ENCODE peak calls at places on chromosomes 12 and 14, in eight cellular contexts. K, I, M, W, V, T, X and U are unnamed samples.

GRCh38 chr12:113889076-113889475 is 77.0 kb downstream of the RBM19 start:
- DNase-seq in K (peak; percentile 32), I (no peak), M (no peak), W (no peak), V (no peak), T (no peak), X (no peak), U (no peak)

GRCh38 chr14:104676694-104677505 is 12.5 kb upstream of the INF2 start:
- DNase-seq in K (no peak), I (peak; percentile 67), M (peak; percentile 33), W (no peak), V (no peak), T (peak; percentile 74), X (no peak), U (no peak)

GRCh38 chr14:63295231-63295685 is 23.5 kb downstream of the GPHB5 start:
- DNase-seq in K (no peak), I (no peak), M (no peak), W (no peak), V (no peak), T (no peak), X (no peak), U (no peak)

GRCh38 chr12:93363854-93364297 is 13.8 kb upstream of the NUDT4 start:
- DNase-seq in K (no peak), I (no peak), M (no peak), W (no peak), V (no peak), T (no peak), X (no peak), U (no peak)

GRCh38 chr14:72646861-72647528 is 246.9 kb downstream of the DPF3 start:
- DNase-seq in K (peak; percentile 62), I (no peak), M (no peak), W (no peak), V (no peak), T (no peak), X (no peak), U (no peak)

GRCh38 chr12:14558377-14559051 is 9.2 kb downstream of the PLBD1 start:
- DNase-seq in K (no peak), I (no peak), M (no peak), W (no peak), V (no peak), T (no peak), X (no peak), U (no peak)

GRCh38 chr14:38143170-38143569 is 64.5 kb upstream of the SSTR1 start:
- DNase-seq in K (peak; percentile 33), I (no peak), M (no peak), W (no peak), V (no peak), T (no peak), X (no peak), U (peak; percentile 40)

GRCh38 chr14:91417983-91418386 is 365 bp upstream of the CCDC88C start:
- DNase-seq in K (no peak), I (no peak), M (peak; percentile 42), W (peak; percentile 41), V (no peak), T (no peak), X (peak; percentile 69), U (no peak)

GRCh38 chr12:123808167-123808566 is 46.1 kb downstream of the DNAH10 start:
- DNase-seq in K (peak; percentile 17), I (no peak), M (no peak), W (peak; percentile 74), V (no peak), T (no peak), X (no peak), U (no peak)

GRCh38 chr14:94771191-94771905 is 1.4 kb upstream of the GSC start:
- DNase-seq in K (no peak), I (no peak), M (no peak), W (no peak), V (no peak), T (no peak), X (no peak), U (no peak)

GRCh38 chr14:30875788-30876053 is 1.4 kb downstream of the COCH start:
- DNase-seq in K (no peak), I (no peak), M (no peak), W (no peak), V (no peak), T (no peak), X (no peak), U (no peak)
- H3K4me3 ChIP-seq in K (no peak overlapping the region), I (no peak overlapping the region), M (no peak overlapping the region), W (no peak overlapping the region), V (no peak overlapping the region), T (no peak overlapping the region), X (no peak overlapping the region), U (peak overlapping the region; percentile 97)

DNA sequence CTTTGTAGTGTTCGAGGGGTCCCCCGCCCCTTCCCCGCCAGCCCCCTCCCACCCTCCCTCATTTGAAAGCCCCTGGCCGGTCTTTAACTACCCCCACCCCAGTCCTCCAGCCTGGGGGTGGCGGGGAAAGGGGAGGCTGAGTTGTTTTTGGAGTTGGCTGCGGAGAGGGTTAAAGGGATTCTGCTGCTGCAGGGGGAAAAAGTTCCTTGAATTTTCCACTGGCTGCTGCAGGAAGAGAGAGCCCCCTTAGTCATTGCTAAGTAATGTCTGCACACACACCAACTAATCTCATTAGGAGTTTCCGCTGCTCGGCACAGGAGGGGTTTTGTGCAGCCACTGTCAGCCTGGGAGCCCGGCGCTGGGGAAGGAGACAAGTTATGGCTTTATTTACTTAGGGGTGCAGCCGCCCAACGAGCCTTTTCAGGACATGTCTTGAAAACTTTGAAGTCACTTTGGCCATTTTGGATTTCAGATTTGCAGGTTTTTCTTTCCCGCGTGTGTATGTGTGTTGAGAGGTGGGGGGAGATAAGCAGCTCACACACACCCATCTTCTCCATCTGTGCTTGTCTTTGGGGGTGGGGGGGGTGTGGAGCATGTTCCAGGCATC is 1.8 kb downstream of the ELK3 start:
- DNase-seq in K (peak; percentile 59), I (peak; percentile 71), M (no peak), W (peak; percentile 45), V (no peak), T (no peak), X (no peak), U (no peak)
- H3K4me3 ChIP-seq in K (peak overlapping the region; percentile 65), I (peak overlapping the region; percentile 68), M (peak overlapping the region; percentile 74), W (peak overlapping the region; percentile 93), V (peak overlapping the region; percentile 91), T (peak overlapping the region; percentile 62), X (peak overlapping the region; percentile 87), U (peak overlapping the region; percentile 77)

DNA sequence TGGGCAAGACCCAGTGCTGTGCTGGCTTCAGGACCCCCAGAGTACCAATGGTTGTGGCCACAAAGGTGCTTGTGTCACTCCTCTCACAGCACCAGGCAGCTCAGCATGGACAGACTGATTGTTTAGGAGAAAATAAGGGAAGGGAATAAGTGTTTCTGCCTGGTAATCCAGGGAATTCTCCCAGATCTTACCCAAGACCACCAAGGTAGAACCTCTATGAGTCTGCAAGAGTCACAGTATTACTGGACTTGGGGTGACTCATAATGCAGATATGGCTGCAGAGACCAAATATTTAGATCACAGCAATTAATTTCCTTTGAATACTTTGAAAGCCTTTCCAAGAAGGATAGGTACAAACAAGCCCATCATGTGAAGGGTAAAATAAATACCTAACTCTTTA is 1178.3 kb upstream of the FLRT2 start:
- DNase-seq in K (no peak), I (no peak), M (no peak), W (no peak), V (no peak), T (no peak), X (no peak), U (no peak)
- H3K4me3 ChIP-seq in K (no peak overlapping the region), I (no peak overlapping the region), M (no peak overlapping the region), W (no peak overlapping the region), V (no peak overlapping the region), T (no peak overlapping the region), X (no peak overlapping the region), U (no peak overlapping the region)

DNA sequence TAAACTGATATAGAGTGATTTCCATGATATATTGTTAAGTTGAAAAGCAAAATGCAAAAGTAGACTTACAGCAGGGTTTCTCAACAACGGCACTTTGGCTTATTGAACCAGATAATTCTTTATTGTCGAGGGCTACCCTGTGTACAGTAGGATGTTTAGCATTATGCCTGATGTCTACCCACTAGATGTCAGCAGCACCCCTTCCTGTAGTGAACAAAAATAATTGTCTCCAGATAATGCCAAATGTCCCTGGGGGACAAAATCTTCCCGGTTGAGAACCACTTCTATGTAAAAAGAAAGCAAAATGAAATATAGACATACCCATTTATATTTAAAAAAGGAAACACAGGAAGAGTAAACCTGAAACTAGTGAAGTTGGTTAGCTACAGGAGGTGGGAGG is 32.4 kb downstream of the ABCD2 start:
- DNase-seq in K (no peak), I (no peak), M (no peak), W (no peak), V (no peak), T (no peak), X (no peak), U (peak; percentile 16)
- H3K4me3 ChIP-seq in K (no peak overlapping the region), I (no peak overlapping the region), M (no peak overlapping the region), W (no peak overlapping the region), V (no peak overlapping the region), T (no peak overlapping the region), X (no peak overlapping the region), U (peak overlapping the region; percentile 11)

GRCh38 chr14:100725587-100726387 is 905 bp upstream of the DLK1 start:
- DNase-seq in K (no peak), I (peak; percentile 30), M (no peak), W (no peak), V (no peak), T (no peak), X (no peak), U (no peak)
- H3K4me3 ChIP-seq in K (no peak overlapping the region), I (no peak overlapping the region), M (no peak overlapping the region), W (no peak overlapping the region), V (no peak overlapping the region), T (no peak overlapping the region), X (no peak overlapping the region), U (no peak overlapping the region)

DNA sequence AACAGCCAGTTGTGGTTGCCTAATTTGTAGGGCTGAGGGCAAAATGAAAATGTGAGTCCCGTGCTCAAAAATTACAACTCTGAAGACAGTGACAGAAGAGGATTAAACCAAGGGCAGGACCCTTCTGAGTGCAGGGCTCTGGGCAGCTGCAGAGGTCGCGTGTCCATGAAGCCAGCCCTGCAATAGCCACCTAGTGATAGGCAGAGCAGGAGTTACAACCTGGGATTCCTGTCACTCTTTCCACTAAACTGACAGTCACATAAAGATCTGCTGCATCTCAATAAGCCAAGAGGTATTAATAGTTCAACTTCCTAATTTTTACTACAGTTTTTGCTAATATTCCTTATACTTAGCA is 94.1 kb downstream of the SLC2A13 start:
- DNase-seq in K (no peak), I (no peak), M (no peak), W (no peak), V (no peak), T (no peak), X (no peak), U (no peak)
- H3K4me3 ChIP-seq in K (no peak overlapping the region), I (no peak overlapping the region), M (peak overlapping the region; percentile 32), W (no peak overlapping the region), V (no peak overlapping the region), T (peak overlapping the region; percentile 41), X (peak overlapping the region; percentile 35), U (no peak overlapping the region)